ENCODE peak calls at places on chromosomes 2 and 18, in nine cellular contexts. Q, C, K, W, H, G, Z, X and U are unnamed samples.

GRCh38 chr2:102258386-102259074 is 52.8 kb upstream of the IL1RL1 start:
- DNase-seq in Q (peak), C (peak), K (peak), W (no peak), H (peak), G (no peak), Z (no peak), X (no peak), U (no peak)

GRCh38 chr2:71637736-71638135 is 184.4 kb downstream of the DYSF start:
- DNase-seq in Q (no peak), C (no peak), K (no peak), W (no peak), H (no peak), G (no peak), Z (no peak), X (no peak), U (no peak)

GRCh38 chr2:114550895-114551793 is 108.7 kb downstream of the DPP10 start:
- DNase-seq in Q (peak), C (peak), K (peak), W (peak), H (peak), G (no peak), Z (peak), X (peak), U (no peak)

GRCh38 chr2:215218587-215219577 is 80.5 kb upstream of the ABCA12 start:
- DNase-seq in Q (no peak), C (peak), K (no peak), W (no peak), H (no peak), G (no peak), Z (no peak), X (no peak), U (no peak)

GRCh38 chr18:64949885-64950284 is 800.9 kb upstream of the CDH7 start:
- DNase-seq in Q (no peak), C (no peak), K (no peak), W (no peak), H (no peak), G (no peak), Z (no peak), X (no peak), U (no peak)

GRCh38 chr2:183244300-183244849 is 120.1 kb downstream of the NUP35 start:
- DNase-seq in Q (no peak), C (no peak), K (no peak), W (no peak), H (no peak), G (no peak), Z (no peak), X (no peak), U (no peak)

GRCh38 chr2:136058262-136058661 is 59.7 kb downstream of the CXCR4 start:
- DNase-seq in Q (no peak), C (no peak), K (no peak), W (no peak), H (no peak), G (no peak), Z (no peak), X (no peak), U (no peak)

GRCh38 chr18:5584751-5585417 is 41.1 kb upstream of the EPB41L3 start:
- DNase-seq in Q (no peak), C (no peak), K (peak), W (no peak), H (peak), G (no peak), Z (no peak), X (no peak), U (no peak)

GRCh38 chr2:152525277-152525838 is 190.4 kb downstream of the FMNL2 start:
- DNase-seq in Q (peak), C (peak), K (peak), W (peak), H (no peak), G (peak), Z (peak), X (no peak), U (no peak)

GRCh38 chr2:63192169-63192888 is 141.7 kb downstream of the OTX1 start:
- DNase-seq in Q (no peak), C (no peak), K (no peak), W (no peak), H (no peak), G (no peak), Z (no peak), X (no peak), U (no peak)

GRCh38 chr18:36288689-36289088 is 8.8 kb upstream of the FHOD3 start:
- DNase-seq in Q (no peak), C (no peak), K (no peak), W (no peak), H (no peak), G (no peak), Z (no peak), X (no peak), U (no peak)

GRCh38 chr2:227780981-227781630 is 32.5 kb upstream of the CCL20 start:
- DNase-seq in Q (no peak), C (no peak), K (no peak), W (no peak), H (no peak), G (no peak), Z (peak), X (no peak), U (peak)

GRCh38 chr2:227772197-227772661 is 26.5 kb downstream of the SCYGR8 start:
- DNase-seq in Q (no peak), C (no peak), K (no peak), W (no peak), H (no peak), G (no peak), Z (no peak), X (no peak), U (no peak)

GRCh38 chr2:227774011-227774624 is 28.4 kb downstream of the SCYGR8 start:
- DNase-seq in Q (no peak), C (peak), K (no peak), W (no peak), H (no peak), G (no peak), Z (no peak), X (peak), U (no peak)

GRCh38 chr2:227772932-227773331 is 27.2 kb downstream of the SCYGR8 start:
- DNase-seq in Q (no peak), C (no peak), K (no peak), W (no peak), H (no peak), G (no peak), Z (no peak), X (no peak), U (no peak)

GRCh38 chr2:227774895-227775842 is 29.5 kb downstream of the SCYGR8 start:
- DNase-seq in Q (no peak), C (peak), K (no peak), W (no peak), H (no peak), G (no peak), Z (peak), X (no peak), U (no peak)
- H3K4me3 ChIP-seq in Q (no peak), C (no peak), K (no peak), W (no peak), H (no peak), G (no peak), Z (no peak), X (no peak), U (no peak)

GRCh38 chr2:46984642-46985476 is 69.3 kb upstream of the MCFD2 start:
- DNase-seq in Q (peak), C (peak), K (peak), W (peak), H (peak), G (peak), Z (no peak), X (peak), U (peak)
- H3K4me3 ChIP-seq in Q (no peak), C (no peak), K (no peak), W (no peak), H (no peak), G (no peak), Z (no peak), X (no peak), U (peak)

GRCh38 chr2:6982934-6983589 is 65.8 kb downstream of the RNF144A start:
- DNase-seq in Q (no peak), C (no peak), K (no peak), W (no peak), H (no peak), G (no peak), Z (no peak), X (no peak), U (no peak)

GRCh38 chr2:6990871-6991270 is 73.7 kb downstream of the RNF144A start:
- DNase-seq in Q (no peak), C (no peak), K (no peak), W (no peak), H (no peak), G (no peak), Z (no peak), X (no peak), U (no peak)

GRCh38 chr2:6982484-6982883 is 65.3 kb downstream of the RNF144A start:
- DNase-seq in Q (no peak), C (no peak), K (no peak), W (no peak), H (no peak), G (no peak), Z (no peak), X (no peak), U (no peak)

GRCh38 chr2:6986894-6987487 is 69.8 kb downstream of the RNF144A start:
- DNase-seq in Q (no peak), C (no peak), K (no peak), W (no peak), H (no peak), G (no peak), Z (no peak), X (no peak), U (no peak)

GRCh38 chr2:6986251-6986893 is 69.2 kb downstream of the RNF144A start:
- DNase-seq in Q (no peak), C (peak), K (no peak), W (no peak), H (no peak), G (no peak), Z (no peak), X (no peak), U (no peak)
- H3K4me3 ChIP-seq in Q (no peak), C (no peak), K (no peak), W (no peak), H (no peak), G (no peak), Z (no peak), X (no peak), U (no peak)

DNA sequence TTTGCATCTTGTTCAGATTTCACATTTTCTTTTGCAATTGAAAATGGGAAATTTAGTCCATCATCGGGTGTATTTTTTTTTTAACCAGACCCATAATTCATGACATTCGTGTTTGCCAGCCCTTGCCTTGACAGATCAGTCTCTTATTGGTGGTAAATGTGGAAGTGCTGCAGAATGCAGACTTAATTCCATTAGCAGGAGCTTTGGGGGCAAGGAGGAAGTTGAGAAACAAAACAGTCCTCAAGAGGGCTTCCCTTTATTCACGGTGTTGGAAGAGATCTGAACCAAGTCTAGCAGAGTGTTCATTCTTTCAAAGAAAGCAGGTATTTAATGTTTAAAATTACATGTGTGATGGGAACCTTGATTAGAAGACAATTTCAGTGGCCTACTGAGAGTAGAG is 16.6 kb upstream of the RPE start:
- DNase-seq in Q (no peak), C (no peak), K (no peak), W (no peak), H (no peak), G (no peak), Z (no peak), X (no peak), U (no peak)
- H3K4me3 ChIP-seq in Q (no peak), C (no peak), K (no peak), W (no peak), H (no peak), G (no peak), Z (no peak), X (no peak), U (no peak)

GRCh38 chr18:13394794-13395193 is 176.2 kb downstream of the LDLRAD4 start:
- DNase-seq in Q (no peak), C (no peak), K (no peak), W (no peak), H (no peak), G (no peak), Z (no peak), X (peak), U (no peak)

GRCh38 chr18:13392029-13392750 is 173.6 kb downstream of the LDLRAD4 start:
- DNase-seq in Q (no peak), C (no peak), K (no peak), W (no peak), H (no peak), G (no peak), Z (no peak), X (no peak), U (peak)

GRCh38 chr18:13393338-13393737 is 174.8 kb downstream of the LDLRAD4 start:
- DNase-seq in Q (no peak), C (no peak), K (no peak), W (no peak), H (no peak), G (no peak), Z (no peak), X (no peak), U (no peak)

GRCh38 chr18:13390711-13391110 is 172.2 kb downstream of the LDLRAD4 start:
- DNase-seq in Q (no peak), C (no peak), K (no peak), W (no peak), H (no peak), G (no peak), Z (no peak), X (no peak), U (no peak)

GRCh38 chr18:13392899-13393298 is 174.3 kb downstream of the LDLRAD4 start:
- DNase-seq in Q (no peak), C (no peak), K (no peak), W (no peak), H (no peak), G (no peak), Z (no peak), X (no peak), U (no peak)
- H3K4me3 ChIP-seq in Q (no peak), C (no peak), K (no peak), W (no peak), H (no peak), G (no peak), Z (no peak), X (no peak), U (no peak)

DNA sequence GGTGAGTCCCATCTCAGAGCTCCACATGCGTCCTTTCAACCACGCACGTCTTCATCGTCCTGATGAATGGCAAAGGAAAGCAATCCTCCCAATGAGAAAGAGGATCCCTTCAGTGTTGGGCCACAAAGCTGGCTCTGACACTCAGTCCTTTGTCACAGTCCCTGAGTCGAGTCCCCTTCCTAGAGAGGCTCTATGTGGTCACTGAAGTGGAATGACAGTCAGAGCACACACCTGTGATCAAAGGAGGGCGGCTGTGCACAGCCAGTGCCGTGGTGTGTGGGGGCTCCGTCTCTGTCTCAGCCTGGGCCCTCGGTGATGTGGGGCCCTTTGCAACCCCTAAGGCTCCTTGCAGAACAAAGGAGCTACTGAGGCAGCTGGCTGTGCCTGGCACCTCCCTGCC is 157.4 kb upstream of the APCDD1 start:
- DNase-seq in Q (no peak), C (no peak), K (no peak), W (no peak), H (no peak), G (no peak), Z (no peak), X (no peak), U (no peak)
- H3K4me3 ChIP-seq in Q (no peak), C (no peak), K (no peak), W (no peak), H (no peak), G (no peak), Z (no peak), X (no peak), U (no peak)

GRCh38 chr18:54802178-54802577 is 26.1 kb upstream of the RAB27B start:
- DNase-seq in Q (no peak), C (no peak), K (no peak), W (no peak), H (no peak), G (no peak), Z (no peak), X (no peak), U (no peak)
- H3K4me3 ChIP-seq in Q (no peak), C (no peak), K (no peak), W (no peak), H (no peak), G (no peak), Z (no peak), X (no peak), U (no peak)